ENCODE peak calls at places on chromosomes 6 and 20, in nine cellular contexts. X, A, O, Q, U, I, R, Y and N are unnamed samples.

GRCh38 chr6:150005761-150006651 is 19.3 kb downstream of the RAET1L start:
- DNase-seq in Y (no peak), I (no peak), X (no peak), Q (no peak), A (no peak), O (no peak), U (no peak), R (no peak), N (no peak)

GRCh38 chr6:34928695-34929094 is 39.6 kb downstream of the ANKS1A start:
- DNase-seq in I (no peak), Y (no peak), Q (no peak), A (no peak), R (no peak), O (no peak), U (no peak), X (no peak), N (no peak)

GRCh38 chr6:7568021-7568420 is 22.0 kb upstream of the SNRNP48 start:
- DNase-seq in Y (no peak), Q (no peak), A (no peak), U (no peak), I (peak; percentile 29), O (no peak), R (no peak), X (no peak), N (peak; percentile 83)

GRCh38 chr20:8427419-8428065 is 295.5 kb downstream of the PLCB1 start:
- DNase-seq in I (no peak), R (no peak), Q (no peak), A (no peak), U (no peak), X (no peak), O (no peak), Y (no peak), N (no peak)

GRCh38 chr20:52943185-52943841 is 28.8 kb upstream of the TSHZ2 start:
- DNase-seq in Q (no peak), Y (peak; percentile 88), X (no peak), I (peak; percentile 48), U (no peak), O (no peak), R (no peak), A (no peak), N (no peak)

GRCh38 chr20:60782959-60783625 is 469.0 kb upstream of the CDH4 start:
- DNase-seq in X (no peak), U (no peak), Y (no peak), Q (no peak), O (no peak), A (no peak), R (no peak), I (no peak), N (no peak)

GRCh38 chr20:58851221-58851968 is 693 bp upstream of the GNAS-AS1 start:
- DNase-seq in A (peak; percentile 71), U (no peak), Y (no peak), I (no peak), X (no peak), R (peak; percentile 45), Q (peak; percentile 49), O (no peak), N (peak; percentile 81)

GRCh38 chr6:118581489-118581959 is 33.4 kb downstream of the PLN start:
- DNase-seq in I (peak; percentile 75), Q (no peak), R (no peak), U (no peak), A (no peak), X (no peak), Y (peak; percentile 74), O (no peak), N (no peak)

GRCh38 chr6:100057941-100058340 is 63.9 kb upstream of the MCHR2 start:
- DNase-seq in R (no peak), Y (no peak), I (no peak), O (no peak), X (no peak), Q (no peak), A (no peak), U (no peak), N (no peak)

GRCh38 chr20:62361799-62362589 is 5.1 kb downstream of the LAMA5 start:
- DNase-seq in A (peak; percentile 90), R (no peak), Q (peak; percentile 75), I (no peak), Y (no peak), O (no peak), X (peak; percentile 62), U (no peak), N (peak; percentile 73)

GRCh38 chr6:7087491-7087979 is 20.2 kb upstream of the RREB1 start:
- DNase-seq in R (no peak), O (no peak), Y (no peak), I (no peak), A (no peak), U (peak; percentile 36), Q (no peak), X (no peak), N (no peak)

GRCh38 chr20:52190437-52191131 is 995 bp downstream of the ZFP64 start:
- DNase-seq in O (peak; percentile 60), Y (peak; percentile 17), R (peak; percentile 68), X (peak; percentile 6), Q (peak; percentile 45), A (peak; percentile 49), I (no peak), U (no peak), N (peak; percentile 73)

GRCh38 chr20:49612127-49612738 is 44.3 kb upstream of the PTGIS start:
- DNase-seq in A (no peak), O (no peak), X (no peak), I (no peak), R (no peak), Q (no peak), Y (no peak), U (no peak), N (no peak)

GRCh38 chr6:128569737-128570438 is 49.5 kb upstream of the PTPRK start:
- DNase-seq in R (no peak), O (no peak), I (peak; percentile 88), Q (peak; percentile 12), X (peak; percentile 54), U (no peak), Y (peak; percentile 77), A (no peak), N (peak; percentile 89)

GRCh38 chr6:142702501-142703460 is 242.2 kb downstream of the HIVEP2 start:
- DNase-seq in A (no peak), Q (peak; percentile 17), U (no peak), O (no peak), Y (no peak), R (peak; percentile 83), I (no peak), X (no peak), N (no peak)

GRCh38 chr6:167226791-167227190 is 64.3 kb upstream of the UNC93A start:
- DNase-seq in O (no peak), Q (no peak), X (no peak), R (no peak), A (peak; percentile 58), U (no peak), I (no peak), Y (no peak), N (no peak)
- H4K20me1 ChIP-seq in O (no peaks in the 10 kb centered on the region), Q (no peaks in the 10 kb centered on the region), X (no peaks in the 10 kb centered on the region), R (no peaks in the 10 kb centered on the region), A (no peaks in the 10 kb centered on the region), U (no peaks in the 10 kb centered on the region), I (no peaks in the 10 kb centered on the region), Y (no peaks in the 10 kb centered on the region), N (no peaks in the 10 kb centered on the region)

GRCh38 chr20:45069261-45069660 is 31.7 kb downstream of the KCNS1 start:
- DNase-seq in X (no peak), R (no peak), U (no peak), A (no peak), O (no peak), Y (no peak), I (no peak), Q (no peak), N (no peak)

GRCh38 chr20:45067558-45067957 is 33.4 kb downstream of the KCNS1 start:
- DNase-seq in O (no peak), Q (no peak), I (peak; percentile 49), A (no peak), R (no peak), X (no peak), Y (no peak), U (no peak), N (no peak)

GRCh38 chr20:45064812-45065211 is 36.1 kb downstream of the KCNS1 start:
- DNase-seq in Y (no peak), O (no peak), X (no peak), Q (no peak), U (no peak), I (no peak), R (no peak), A (no peak), N (no peak)

GRCh38 chr20:45067087-45067486 is 33.8 kb downstream of the KCNS1 start:
- DNase-seq in A (no peak), Q (no peak), X (no peak), U (no peak), O (no peak), R (no peak), I (no peak), Y (no peak), N (no peak)

GRCh38 chr20:45066372-45066771 is 34.6 kb downstream of the KCNS1 start:
- DNase-seq in Q (no peak), O (no peak), Y (peak; percentile 68), A (no peak), U (no peak), I (peak; percentile 68), R (no peak), X (no peak), N (no peak)
- H4K20me1 ChIP-seq in Q (no peaks in the 10 kb centered on the region), O (no peaks in the 10 kb centered on the region), Y (no peaks in the 10 kb centered on the region), A (no peaks in the 10 kb centered on the region), U (no peaks in the 10 kb centered on the region), I (peaks cover 7% of the 10 kb centered on the region), R (no peaks in the 10 kb centered on the region), X (no peaks in the 10 kb centered on the region), N (no peaks in the 10 kb centered on the region)

GRCh38 chr20:57682184-57683038 is 27.4 kb downstream of the PMEPA1 start:
- DNase-seq in A (no peak), R (peak; percentile 57), U (peak; percentile 57), Y (no peak), I (no peak), X (no peak), Q (no peak), O (peak; percentile 91), N (no peak)
- H4K20me1 ChIP-seq in A (peaks cover 12% of the 10 kb centered on the region), R (peaks cover 99% of the 10 kb centered on the region), U (no peaks in the 10 kb centered on the region), Y (no peaks in the 10 kb centered on the region), I (peaks cover 99% of the 10 kb centered on the region), X (no peaks in the 10 kb centered on the region), Q (no peaks in the 10 kb centered on the region), O (no peaks in the 10 kb centered on the region), N (peaks cover 73% of the 10 kb centered on the region)

GRCh38 chr6:156950084-156950483 is 172.9 kb downstream of the ARID1B start:
- DNase-seq in X (no peak), U (no peak), A (no peak), O (no peak), I (no peak), Q (no peak), R (no peak), Y (no peak), N (no peak)

GRCh38 chr6:156946370-156946936 is 169.3 kb downstream of the ARID1B start:
- DNase-seq in I (no peak), Y (no peak), X (no peak), R (no peak), A (no peak), U (no peak), Q (no peak), O (no peak), N (no peak)

GRCh38 chr6:156949376-156949775 is 172.2 kb downstream of the ARID1B start:
- DNase-seq in X (peak; percentile 43), O (no peak), I (peak; percentile 82), A (no peak), R (no peak), Y (peak; percentile 57), U (no peak), Q (no peak), N (no peak)

GRCh38 chr6:156948240-156948639 is 171.1 kb downstream of the ARID1B start:
- DNase-seq in Q (no peak), Y (no peak), R (no peak), A (no peak), U (no peak), O (no peak), I (no peak), X (no peak), N (no peak)

GRCh38 chr6:156948807-156949206 is 171.6 kb downstream of the ARID1B start:
- DNase-seq in O (peak; percentile 19), U (no peak), X (peak; percentile 41), I (peak; percentile 96), Q (no peak), A (no peak), R (no peak), Y (peak; percentile 76), N (no peak)
- H4K20me1 ChIP-seq in O (peaks cover 6% of the 10 kb centered on the region), U (peaks cover 8% of the 10 kb centered on the region), X (no peaks in the 10 kb centered on the region), I (peaks cover 21% of the 10 kb centered on the region), Q (peaks cover 65% of the 10 kb centered on the region), A (peaks cover 3% of the 10 kb centered on the region), R (peaks cover 40% of the 10 kb centered on the region), Y (no peaks in the 10 kb centered on the region), N (peaks cover 12% of the 10 kb centered on the region)